ENCODE peak calls at places on chromosomes 1 and 21, in ten cellular contexts. O is dermis microvascular lymphatic vessel endothelial cell; W is stimulated activated CD4-positive, alpha-beta T cell treated with anti-CD3 and anti-CD28 coated beads, Interleukin-15, amount 100 ng/mL, for 1 hour; Q is T-cell; F is HuH-7.5; H is lower leg skin; J is breast epithelium; R is kidney; B is fibroblast of lung; E is DMS153. A is an unnamed sample.

GRCh38 chr1:2990376-2991115 is 30.7 kb upstream of the ACTRT2 start:
- DNase-seq in H (no peak), W (no peak), F (no peak), E (no peak), Q (no peak), B (no peak), J (no peak), R (no peak), O (no peak), A (no peak)

GRCh38 chr1:173052681-173053196 is 2.0 kb upstream of the TNFSF18 start:
- DNase-seq in Q (no peak), F (no peak), O (peak), J (no peak), B (no peak), R (no peak), E (no peak), W (no peak), H (no peak), A (no peak)

GRCh38 chr1:118186026-118186425 is 998 bp upstream of the SPAG17 start:
- DNase-seq in B (no peak), E (no peak), J (no peak), H (no peak), W (no peak), F (no peak), R (no peak), Q (no peak), O (no peak), A (no peak)

GRCh38 chr1:39266269-39266668 is 61.8 kb downstream of the MACF1 start:
- DNase-seq in F (no peak), O (peak), Q (no peak), W (no peak), B (peak), E (no peak), J (no peak), H (no peak), R (no peak), A (no peak)

GRCh38 chr1:39852214-39852791 is 31.0 kb downstream of the TRIT1 start:
- DNase-seq in O (peak), F (peak), R (no peak), Q (no peak), W (no peak), E (peak), J (no peak), B (peak), H (no peak), A (peak)

GRCh38 chr21:36038701-36039497 is 21.4 kb downstream of the SETD4 start:
- DNase-seq in E (no peak), J (no peak), R (no peak), Q (no peak), O (no peak), F (no peak), B (no peak), W (no peak), H (no peak), A (no peak)

GRCh38 chr1:40936878-40937484 is 42.5 kb upstream of the CTPS1 start:
- DNase-seq in F (no peak), O (no peak), R (no peak), Q (no peak), W (no peak), J (no peak), H (no peak), B (peak), E (no peak), A (no peak)

GRCh38 chr1:25148673-25149300 is 83.5 kb downstream of the SYF2 start:
- DNase-seq in J (no peak), R (no peak), B (no peak), H (no peak), W (no peak), E (no peak), Q (peak), O (peak), F (no peak), A (no peak)

GRCh38 chr21:35325953-35326352 is 276.9 kb upstream of the RUNX1 start:
- DNase-seq in B (no peak), E (no peak), W (no peak), F (no peak), H (no peak), O (no peak), J (no peak), R (no peak), Q (no peak), A (no peak)

GRCh38 chr1:31421404-31422040 is 8.5 kb downstream of the SERINC2 start:
- DNase-seq in O (peak), H (no peak), F (no peak), R (no peak), W (no peak), E (no peak), B (peak), J (no peak), Q (no peak), A (no peak)

GRCh38 chr1:196660912-196661311 is 9.1 kb downstream of the CFH start:
- DNase-seq in Q (no peak), F (peak), B (peak), J (no peak), W (no peak), O (peak), R (no peak), E (peak), H (no peak), A (peak)

GRCh38 chr1:87513971-87514660 is 185.4 kb downstream of the LMO4 start:
- DNase-seq in J (no peak), F (no peak), E (no peak), R (no peak), Q (no peak), O (no peak), B (peak), W (no peak), H (no peak), A (no peak)

GRCh38 chr1:41741244-41741643 is 177.5 kb downstream of the HIVEP3 start:
- DNase-seq in E (no peak), Q (no peak), F (no peak), O (no peak), H (no peak), W (no peak), J (no peak), R (no peak), B (no peak), A (no peak)